ENCODE peak calls at places on chromosomes 13 and 19, in nine cellular contexts. Q is heart left ventricle; E is AG04450; B is mammary epithelial cell; N is omental fat pad; R is tibial artery; F is activated CD8-positive, alpha-beta T cell treated with anti-CD3 and anti-CD28 coated beads for 36 hours; G is fibroblast of mammary gland; P is cardiac muscle cell. O is an unnamed sample.

GRCh38 chr13:29934531-29935308 is 84.3 kb upstream of the UBL3 start:
- DNase-seq in P (no peak), R (no peak), F (peak; percentile 43), G (no peak), E (no peak), N (no peak), B (no peak), Q (no peak), O (no peak)

GRCh38 chr19:51086153-51086850 is 3.6 kb upstream of the KLK14 start:
- DNase-seq in F (no peak), P (no peak), R (no peak), E (no peak), G (no peak), Q (no peak), B (no peak), N (no peak), O (no peak)

GRCh38 chr19:2475702-2476450 is at the start of gene GADD45B:
- DNase-seq in F (peak; percentile 97), Q (peak; percentile 98), P (peak; percentile 97), B (peak; percentile 95), G (peak; percentile 97), E (peak; percentile 97), R (peak; percentile 99), N (peak; percentile 97), O (peak; percentile 99)

GRCh38 chr19:29489182-29489951 is 36.4 kb upstream of the VSTM2B start:
- DNase-seq in P (no peak), N (no peak), B (no peak), R (peak; percentile 25), Q (no peak), G (no peak), E (no peak), F (no peak), O (no peak)

GRCh38 chr19:7641288-7642276 is 4.7 kb downstream of the STXBP2 start:
- DNase-seq in N (no peak), P (no peak), B (no peak), Q (peak; percentile 42), G (no peak), F (no peak), E (no peak), R (no peak), O (no peak)

GRCh38 chr13:68984688-68985319 is 1122.8 kb upstream of the ATXN8OS start:
- DNase-seq in Q (no peak), F (no peak), B (no peak), N (no peak), G (no peak), R (no peak), P (no peak), E (no peak), O (no peak)

GRCh38 chr19:18057557-18057956 is 29.2 kb downstream of the IL12RB1 start:
- DNase-seq in Q (no peak), E (no peak), N (no peak), F (no peak), R (peak; percentile 73), P (no peak), B (no peak), G (peak; percentile 24), O (no peak)

GRCh38 chr19:2385053-2385721 is 25.1 kb downstream of the TMPRSS9 start:
- DNase-seq in F (no peak), Q (no peak), P (peak; percentile 49), R (no peak), E (peak; percentile 27), B (peak; percentile 89), N (no peak), G (peak; percentile 95), O (no peak)

GRCh38 chr19:7624810-7625209 is 4.5 kb downstream of the XAB2 start:
- DNase-seq in Q (no peak), N (no peak), P (no peak), F (no peak), E (no peak), R (no peak), G (no peak), B (no peak), O (no peak)

GRCh38 chr13:71374471-71375041 is 492.4 kb downstream of the DACH1 start:
- DNase-seq in Q (no peak), G (no peak), N (no peak), F (no peak), B (no peak), E (no peak), R (no peak), P (no peak), O (no peak)

GRCh38 chr19:2186071-2186846 is 22.5 kb downstream of the DOT1L start:
- DNase-seq in E (peak; percentile 91), N (no peak), P (peak; percentile 77), Q (peak; percentile 87), F (no peak), R (peak; percentile 96), G (peak; percentile 97), B (no peak), O (no peak)

GRCh38 chr13:77509221-77509620 is 26.3 kb upstream of the SCEL start:
- DNase-seq in P (no peak), E (no peak), N (no peak), F (no peak), Q (no peak), R (no peak), G (peak; percentile 63), B (no peak), O (no peak)

GRCh38 chr19:13073263-13073662 is 29.4 kb downstream of the LYL1 start:
- DNase-seq in F (no peak), Q (no peak), N (no peak), R (no peak), B (no peak), P (no peak), E (no peak), G (no peak), O (no peak)

GRCh38 chr19:54561840-54562239 is 11.8 kb upstream of the LILRA2 start:
- DNase-seq in G (no peak), B (no peak), R (no peak), F (no peak), Q (no peak), P (no peak), E (no peak), N (no peak), O (no peak)

DNA sequence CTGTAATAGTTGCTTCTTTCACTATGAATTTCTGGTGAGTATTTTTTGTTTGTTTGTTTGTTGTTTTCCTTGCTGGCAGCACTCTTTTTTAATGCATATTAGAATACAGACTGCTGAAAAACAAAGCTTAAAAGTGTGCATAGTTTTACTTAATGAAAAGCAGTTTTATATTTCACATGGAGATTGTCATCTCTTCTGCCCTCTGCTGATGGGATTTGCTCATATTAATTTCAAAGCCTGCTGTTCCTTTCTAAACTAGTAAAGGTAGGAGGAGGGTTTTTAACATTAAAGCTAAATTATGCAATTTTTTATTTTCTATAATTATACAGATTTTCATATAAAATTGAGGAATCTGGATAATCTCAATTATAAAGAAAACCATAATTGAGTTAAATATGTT is 692.6 kb upstream of the SLITRK1 start:
- DNase-seq in G (peak; percentile 33), P (no peak), R (no peak), Q (no peak), B (no peak), E (no peak), F (no peak), N (no peak), O (no peak)
- TF ChIP-seq CTCF in G (peak; percentile 43), P (peak; percentile 41), R (no peak), Q (no peak), B (peak; percentile 36), E (peak; percentile 52), F (no peak), N (no peak), O (peak; percentile 47)

GRCh38 chr13:102141625-102142472 is 260.0 kb downstream of the FGF14 start:
- DNase-seq in F (no peak), Q (no peak), B (no peak), R (no peak), N (no peak), G (peak; percentile 59), P (peak; percentile 23), E (no peak), O (no peak)
- TF ChIP-seq CTCF in F (peak; percentile 71), Q (peak; percentile 64), B (peak; percentile 91), R (peak; percentile 50), N (no peak), G (peak; percentile 79), P (peak; percentile 69), E (peak; percentile 77), O (peak; percentile 60)

DNA sequence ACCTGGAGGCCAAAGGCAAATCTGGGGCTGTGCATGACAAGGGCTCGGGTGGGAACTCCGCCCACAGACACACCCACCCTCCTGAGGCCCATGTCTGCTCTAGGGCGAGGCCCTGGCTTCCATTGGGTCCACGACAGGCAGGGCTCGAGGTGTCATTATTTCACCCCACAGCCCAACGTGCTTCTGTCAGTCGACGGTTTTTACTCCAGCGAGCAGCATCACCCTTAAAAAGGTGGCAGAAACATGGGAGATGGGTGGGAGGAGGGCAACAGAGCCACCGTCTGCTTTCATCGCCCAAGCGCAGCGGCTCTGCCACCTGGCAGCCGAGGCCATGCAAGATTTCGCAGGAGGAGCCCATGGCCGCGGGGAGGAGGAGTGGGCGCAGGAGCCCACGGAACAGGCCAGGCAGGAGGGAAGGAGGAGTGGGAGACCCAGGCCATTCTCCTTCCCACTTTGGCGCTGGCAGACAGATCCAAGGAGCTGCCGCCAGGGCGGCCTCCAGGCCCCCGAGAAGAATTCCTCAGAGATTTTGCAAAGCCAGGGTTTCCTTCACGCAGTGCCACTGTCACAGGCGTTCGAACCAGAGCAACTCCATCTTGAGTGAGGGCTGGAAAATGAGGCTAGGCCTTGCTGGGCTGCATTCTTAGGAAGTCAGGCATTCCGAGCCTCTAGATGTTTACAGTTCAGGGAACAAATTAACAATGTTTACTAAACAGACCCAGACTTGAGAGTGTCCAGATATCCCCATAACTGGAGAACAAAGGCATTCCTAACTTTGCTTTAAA is 49.3 kb upstream of the TUBGCP3 start:
- DNase-seq in E (no peak), N (no peak), G (no peak), R (no peak), B (no peak), F (no peak), Q (no peak), P (no peak), O (no peak)
- TF ChIP-seq CTCF in E (no peak), N (no peak), G (no peak), R (no peak), B (no peak), F (no peak), Q (no peak), P (no peak), O (no peak)

DNA sequence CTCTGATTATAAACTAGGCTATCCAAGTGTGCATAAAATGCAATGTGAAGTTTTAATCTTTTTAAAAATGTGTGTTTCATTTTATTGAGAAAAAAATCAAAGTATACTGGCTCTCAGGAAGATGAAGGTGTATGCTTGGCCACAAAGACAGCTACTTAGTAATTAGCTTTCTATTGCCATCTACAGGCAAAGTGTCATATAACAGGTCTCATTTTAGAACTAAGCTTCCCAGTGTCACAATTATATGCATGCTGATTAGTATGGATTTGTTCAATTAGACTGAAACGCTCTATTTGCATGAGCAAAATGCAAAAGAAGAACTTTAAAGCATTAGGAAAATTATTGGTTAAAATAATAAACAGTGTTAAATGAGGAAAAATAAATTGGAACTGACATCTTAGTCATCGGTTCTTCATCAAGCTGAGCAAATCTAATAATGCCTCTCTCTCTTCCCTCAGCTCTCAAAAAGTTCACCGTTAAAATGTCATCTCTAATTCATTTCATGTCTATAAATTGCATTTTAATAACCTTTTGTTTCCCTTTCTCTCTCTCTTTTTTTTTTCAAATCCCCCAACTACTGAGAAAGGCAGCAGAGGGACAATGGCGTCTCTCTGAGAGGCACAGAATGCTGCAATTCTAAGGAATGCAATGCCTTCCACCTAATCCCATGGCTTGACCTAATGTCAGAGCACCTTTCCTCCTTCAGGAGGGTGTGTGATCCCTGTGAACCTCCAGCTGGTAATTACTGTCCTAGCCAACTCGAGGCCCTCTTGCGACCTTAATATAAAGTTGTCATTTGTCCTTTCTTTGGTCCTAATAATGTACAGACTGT is 313.1 kb upstream of the MAB21L1 start:
- DNase-seq in N (no peak), E (no peak), Q (no peak), R (no peak), G (peak; percentile 64), B (peak; percentile 19), P (peak; percentile 49), F (no peak), O (no peak)
- TF ChIP-seq CTCF in N (no peak), E (peak; percentile 69), Q (peak; percentile 63), R (peak; percentile 45), G (peak; percentile 65), B (peak; percentile 49), P (peak; percentile 66), F (peak; percentile 32), O (peak; percentile 86)

GRCh38 chr13:31012285-31013024 is 80.0 kb downstream of the TEX26 start:
- DNase-seq in Q (no peak), R (no peak), P (peak; percentile 17), E (no peak), F (peak; percentile 5), B (no peak), N (no peak), G (peak; percentile 47), O (no peak)
- TF ChIP-seq CTCF in Q (no peak), R (peak; percentile 15), P (peak; percentile 56), E (peak; percentile 64), F (no peak), B (peak; percentile 20), N (no peak), G (peak; percentile 61), O (no peak)

O was measured in D721Med.